ENCODE peak calls at places on chromosomes 12 and 14, in nine cellular contexts. Z is retinal pigment epithelial cell; C is fibroblast of the aortic adventitia; K is CD8-positive, alpha-beta T cell; F is mesothelial cell of epicardium; B is Peyer's patch; L is BE2C; U is fibroblast of mammary gland; E is astrocyte of the spinal cord. S is an unnamed sample.

GRCh38 chr12:32332446-32332845 is 66.9 kb upstream of the FGD4 start:
- DNase-seq in Z (no peak), B (no peak), C (no peak), U (no peak), E (no peak), L (no peak), K (no peak), F (no peak), S (no peak)

GRCh38 chr12:13161172-13161571 is 35.4 kb upstream of the EMP1 start:
- DNase-seq in C (no peak), Z (no peak), F (no peak), E (no peak), B (no peak), L (no peak), K (no peak), U (no peak), S (no peak)

GRCh38 chr12:23221066-23221465 is 596.1 kb downstream of the ETNK1 start:
- DNase-seq in K (no peak), U (peak), L (peak), Z (no peak), E (no peak), F (no peak), C (no peak), B (no peak), S (no peak)

GRCh38 chr12:53997324-53998173 is 2.4 kb upstream of the HOXC9 start:
- DNase-seq in U (no peak), Z (no peak), B (no peak), C (no peak), K (no peak), L (peak), F (no peak), E (no peak), S (no peak)

GRCh38 chr12:132824053-132824452 is 4.6 kb downstream of the GOLGA3 start:
- DNase-seq in U (peak), L (no peak), F (no peak), B (no peak), K (no peak), E (no peak), Z (no peak), C (no peak), S (no peak)

GRCh38 chr12:52141306-52141705 is 50.5 kb downstream of the KRT80 start:
- DNase-seq in E (no peak), U (no peak), L (no peak), B (no peak), F (no peak), K (no peak), C (no peak), Z (no peak), S (no peak)

GRCh38 chr12:94308612-94309011 is 151.1 kb downstream of the CEP83 start:
- DNase-seq in K (no peak), B (no peak), C (peak), F (no peak), U (peak), Z (no peak), E (peak), L (no peak), S (no peak)

GRCh38 chr14:23558363-23559009 is 2.4 kb downstream of the THTPA start:
- DNase-seq in E (no peak), C (no peak), L (no peak), B (no peak), K (no peak), U (no peak), F (no peak), Z (no peak), S (no peak)

GRCh38 chr12:2282321-2282720 is 229.5 kb downstream of the CACNA1C start:
- DNase-seq in E (no peak), U (peak), B (peak), K (no peak), Z (no peak), F (no peak), C (no peak), L (no peak), S (no peak)

GRCh38 chr12:30953257-30953656 is 26.7 kb downstream of the TSPAN11 start:
- DNase-seq in F (no peak), C (no peak), U (no peak), L (no peak), K (no peak), E (no peak), B (no peak), Z (no peak), S (no peak)

GRCh38 chr14:23183479-23183878 is at the start of gene SLC7A8:
- DNase-seq in Z (peak), K (peak), C (no peak), E (peak), U (no peak), B (peak), L (no peak), F (peak), S (no peak)

GRCh38 chr14:55641954-55642353 is 61.9 kb downstream of the KTN1 start:
- DNase-seq in F (no peak), E (no peak), U (no peak), K (no peak), C (no peak), Z (no peak), B (no peak), L (no peak), S (no peak)
- TF ChIP-seq CTCF in F (no peak), E (no peak), U (no peak), K (no peak), C (no peak), Z (no peak), B (no peak), L (no peak), S (no peak)

GRCh38 chr12:27969901-27970390 is 2.6 kb downstream of the PTHLH start:
- DNase-seq in U (peak), Z (peak), E (peak), K (no peak), B (peak), F (peak), C (peak), L (peak), S (peak)
- TF ChIP-seq CTCF in U (no peak), Z (peak), E (no peak), K (no peak), B (no peak), F (no peak), C (no peak), L (peak), S (peak)

GRCh38 chr12:7907009-7907408 is 29.0 kb downstream of the SLC2A3 start:
- DNase-seq in K (peak), E (peak), F (no peak), C (peak), U (peak), Z (no peak), L (peak), B (peak), S (no peak)
- TF ChIP-seq CTCF in K (no peak), E (peak), F (no peak), C (peak), U (peak), Z (peak), L (peak), B (peak), S (no peak)

DNA sequence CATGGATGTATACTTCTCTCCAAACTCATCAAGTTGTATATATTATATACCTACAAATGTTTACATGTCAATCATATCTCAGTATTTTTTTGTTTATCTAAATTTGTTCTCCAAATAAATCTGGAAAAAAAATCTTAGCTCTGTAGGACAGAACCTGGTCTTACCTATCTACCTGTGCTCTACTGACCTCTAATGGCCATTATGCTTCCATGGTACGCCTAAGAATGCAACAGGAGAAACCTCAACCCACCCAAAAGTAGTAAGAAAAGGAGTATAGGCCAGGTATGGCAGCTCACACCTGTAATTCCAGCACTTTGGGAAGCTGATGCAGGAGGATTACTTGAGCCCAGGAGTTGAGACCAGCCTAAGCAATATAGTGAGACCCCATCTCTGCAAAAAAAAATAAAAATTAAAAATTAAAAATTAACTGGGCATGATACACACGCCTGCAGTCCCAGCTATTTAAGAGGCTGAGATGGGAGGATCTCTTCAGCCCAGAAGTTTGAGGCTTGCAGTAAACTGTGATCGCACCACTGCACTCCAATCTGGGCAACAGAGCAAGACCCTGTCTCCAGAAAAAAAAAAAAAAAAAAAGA is 8.7 kb downstream of the OR11H4 start:
- DNase-seq in Z (no peak), K (no peak), U (no peak), B (no peak), F (no peak), C (no peak), E (no peak), L (no peak), S (no peak)
- TF ChIP-seq CTCF in Z (peak), K (peak), U (no peak), B (peak), F (no peak), C (no peak), E (no peak), L (peak), S (peak)

GRCh38 chr12:131330106-131330820 is 376.6 kb downstream of the ADGRD1 start:
- DNase-seq in U (no peak), C (no peak), K (no peak), L (no peak), E (no peak), F (no peak), B (no peak), Z (no peak), S (no peak)

GRCh38 chr12:131332224-131332623 is 378.5 kb downstream of the ADGRD1 start:
- DNase-seq in L (no peak), U (no peak), Z (no peak), C (no peak), B (no peak), K (no peak), E (no peak), F (no peak), S (no peak)

GRCh38 chr12:131331148-131331750 is 377.5 kb downstream of the ADGRD1 start:
- DNase-seq in L (no peak), K (no peak), C (no peak), U (no peak), B (no peak), F (no peak), Z (no peak), E (no peak), S (no peak)

GRCh38 chr12:131323879-131324278 is 370.2 kb downstream of the ADGRD1 start:
- DNase-seq in F (no peak), K (no peak), B (no peak), E (no peak), U (no peak), L (no peak), Z (no peak), C (no peak), S (no peak)

GRCh38 chr12:131327521-131328488 is 374.1 kb downstream of the ADGRD1 start:
- DNase-seq in F (no peak), E (no peak), K (no peak), L (no peak), C (no peak), U (no peak), B (no peak), Z (no peak), S (no peak)
- TF ChIP-seq CTCF in F (no peak), E (no peak), K (no peak), L (no peak), C (no peak), U (no peak), B (no peak), Z (no peak), S (no peak)

GRCh38 chr14:104778694-104779331 is 16.7 kb downstream of the AKT1 start:
- DNase-seq in K (no peak), U (no peak), E (no peak), L (no peak), F (no peak), B (no peak), Z (no peak), C (no peak), S (no peak)

GRCh38 chr14:104777808-104778249 is 17.7 kb downstream of the AKT1 start:
- DNase-seq in F (no peak), U (no peak), B (no peak), K (no peak), L (no peak), C (no peak), Z (no peak), E (no peak), S (no peak)

GRCh38 chr14:104776481-104776880 is 19.1 kb downstream of the AKT1 start:
- DNase-seq in Z (no peak), B (no peak), U (no peak), F (no peak), E (no peak), C (no peak), L (no peak), K (no peak), S (no peak)

GRCh38 chr14:104775073-104775489 is 20.5 kb downstream of the AKT1 start:
- DNase-seq in U (no peak), L (no peak), B (no peak), Z (no peak), K (no peak), F (no peak), C (no peak), E (no peak), S (no peak)

GRCh38 chr14:104776961-104777807 is 18.4 kb downstream of the AKT1 start:
- DNase-seq in L (no peak), E (no peak), B (no peak), Z (no peak), K (no peak), C (no peak), U (no peak), F (no peak), S (no peak)
- TF ChIP-seq CTCF in L (no peak), E (no peak), B (no peak), Z (peak), K (no peak), C (no peak), U (no peak), F (no peak), S (no peak)

GRCh38 chr14:20690848-20691640 is 2.5 kb downstream of the ANG start:
- DNase-seq in U (peak), Z (no peak), E (peak), B (peak), L (peak), F (no peak), K (peak), C (peak), S (peak)
- TF ChIP-seq CTCF in U (peak), Z (peak), E (peak), B (peak), L (peak), F (peak), K (peak), C (peak), S (peak)

GRCh38 chr14:50232276-50232642 is 881 bp upstream of the SOS2 start:
- DNase-seq in B (no peak), K (no peak), F (no peak), U (no peak), C (no peak), E (no peak), L (no peak), Z (no peak), S (no peak)

GRCh38 chr14:50233335-50234250 is 2.2 kb upstream of the SOS2 start:
- DNase-seq in F (no peak), E (no peak), U (no peak), Z (no peak), C (no peak), K (no peak), L (no peak), B (no peak), S (no peak)

GRCh38 chr14:50229646-50230045 is 1.7 kb downstream of the SOS2 start:
- DNase-seq in E (no peak), K (no peak), U (no peak), B (no peak), Z (no peak), F (no peak), C (no peak), L (no peak), S (no peak)

GRCh38 chr14:50230601-50231474 is 540 bp downstream of the SOS2 start:
- DNase-seq in F (peak), B (peak), Z (peak), U (peak), K (peak), E (peak), C (peak), L (peak), S (peak)

GRCh38 chr14:50231475-50232275 is at the start of gene SOS2:
- DNase-seq in Z (peak), K (peak), E (peak), B (peak), C (peak), F (peak), L (peak), U (peak), S (peak)
- TF ChIP-seq CTCF in Z (no peak), K (no peak), E (peak), B (peak), C (no peak), F (no peak), L (no peak), U (no peak), S (no peak)